ENCODE peak calls at places on chromosome 3, in four cellular contexts. V is breast epithelium, Y is HepG2, J is H1. G is an unnamed sample.

GRCh38 chr3:169071003-169071402 is 592.5 kb downstream of the MECOM start:
- DNase-seq in Y (no peak), J (no peak), V (no peak), G (no peak)

GRCh38 chr3:110743202-110743601 is 328.4 kb upstream of the NECTIN3 start:
- DNase-seq in Y (peak; percentile 83), J (no peak), V (no peak), G (no peak)

GRCh38 chr3:113783463-113783862 is 36.6 kb downstream of the ATP6V1A start:
- DNase-seq in Y (no peak), V (no peak), J (no peak), G (no peak)

GRCh38 chr3:115772951-115773350 is 149.6 kb downstream of the GAP43 start:
- DNase-seq in Y (no peak), J (no peak), V (no peak), G (no peak)

GRCh38 chr3:44132061-44132460 is 109.6 kb upstream of the TOPAZ1 start:
- DNase-seq in J (no peak), V (no peak), Y (no peak), G (no peak)

GRCh38 chr3:67381667-67382272 is 272.6 kb downstream of the SUCLG2 start:
- DNase-seq in J (no peak), V (no peak), Y (peak; percentile 10), G (no peak)

GRCh38 chr3:8445861-8446260 is 55.8 kb upstream of the LMCD1 start:
- DNase-seq in J (no peak), V (no peak), Y (no peak), G (no peak)

GRCh38 chr3:149830902-149831301 is 17.9 kb downstream of the RNF13 start:
- DNase-seq in J (no peak), V (no peak), Y (no peak), G (no peak)

GRCh38 chr3:192281207-192281880 is 446.0 kb downstream of the FGF12 start:
- DNase-seq in V (no peak), Y (no peak), J (no peak), G (no peak)

GRCh38 chr3:25916286-25916685 is 126.4 kb downstream of the OXSM start:
- DNase-seq in Y (no peak), V (no peak), J (no peak), G (no peak)

GRCh38 chr3:186217820-186218164 is 108.9 kb upstream of the ETV5 start:
- DNase-seq in Y (peak; percentile 76), J (no peak), V (no peak), G (no peak)

GRCh38 chr3:129936757-129937156 is 37.8 kb upstream of the TRH start:
- DNase-seq in V (no peak), J (no peak), Y (peak; percentile 85), G (no peak)

GRCh38 chr3:168801792-168802191 is 706.1 kb upstream of the GOLIM4 start:
- DNase-seq in Y (no peak), J (no peak), V (no peak), G (no peak)

GRCh38 chr3:170357176-170357919 is at the start of gene SKIL:
- DNase-seq in Y (peak; percentile 82), J (peak; percentile 91), V (peak; percentile 95), G (peak; percentile 61)
- TF ChIP-seq POLR2AphosphoS5 in Y (peak; percentile 36), J (peak; percentile 54), V (peak; percentile 73), G (peak; percentile 33)

DNA sequence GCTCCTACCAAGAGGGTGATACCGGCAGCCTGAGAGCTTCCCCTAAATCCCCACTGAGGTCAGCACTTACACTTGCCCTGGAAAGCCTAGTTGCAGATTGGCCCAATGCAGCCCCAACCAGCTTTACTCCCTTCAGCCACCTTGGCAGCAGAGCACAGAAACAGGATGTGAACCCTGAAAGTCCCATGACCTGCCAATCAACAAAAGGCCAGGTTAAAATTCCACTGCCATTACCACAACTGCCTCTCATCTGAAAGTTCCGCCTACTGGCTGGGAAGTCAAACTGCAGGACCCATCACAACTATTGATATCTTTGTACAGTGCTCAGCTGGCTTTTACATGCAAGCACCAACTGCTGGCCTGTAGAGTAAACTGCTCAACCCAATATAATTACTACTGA is 156.2 kb downstream of the ZMAT3 start:
- DNase-seq in Y (no peak), V (no peak), J (no peak), G (no peak)
- TF ChIP-seq POLR2AphosphoS5 in Y (no peak), V (no peak), J (no peak), G (no peak)

GRCh38 chr3:188884299-188885043 is 287.3 kb upstream of the TPRG1 start:
- DNase-seq in Y (no peak), V (no peak), J (no peak), G (no peak)
- TF ChIP-seq POLR2AphosphoS5 in Y (no peak), V (no peak), J (no peak), G (no peak)

GRCh38 chr3:4548356-4548755 is 55.2 kb downstream of the ITPR1 start:
- DNase-seq in J (no peak), V (no peak), Y (peak; percentile 80), G (no peak)

GRCh38 chr3:4548769-4549168 is 55.6 kb downstream of the ITPR1 start:
- DNase-seq in V (no peak), Y (no peak), J (no peak), G (no peak)

GRCh38 chr3:4547799-4548198 is 54.7 kb downstream of the ITPR1 start:
- DNase-seq in J (no peak), Y (no peak), V (no peak), G (no peak)

GRCh38 chr3:4550957-4551754 is 58.0 kb downstream of the ITPR1 start:
- DNase-seq in V (no peak), Y (no peak), J (no peak), G (no peak)

DNA sequence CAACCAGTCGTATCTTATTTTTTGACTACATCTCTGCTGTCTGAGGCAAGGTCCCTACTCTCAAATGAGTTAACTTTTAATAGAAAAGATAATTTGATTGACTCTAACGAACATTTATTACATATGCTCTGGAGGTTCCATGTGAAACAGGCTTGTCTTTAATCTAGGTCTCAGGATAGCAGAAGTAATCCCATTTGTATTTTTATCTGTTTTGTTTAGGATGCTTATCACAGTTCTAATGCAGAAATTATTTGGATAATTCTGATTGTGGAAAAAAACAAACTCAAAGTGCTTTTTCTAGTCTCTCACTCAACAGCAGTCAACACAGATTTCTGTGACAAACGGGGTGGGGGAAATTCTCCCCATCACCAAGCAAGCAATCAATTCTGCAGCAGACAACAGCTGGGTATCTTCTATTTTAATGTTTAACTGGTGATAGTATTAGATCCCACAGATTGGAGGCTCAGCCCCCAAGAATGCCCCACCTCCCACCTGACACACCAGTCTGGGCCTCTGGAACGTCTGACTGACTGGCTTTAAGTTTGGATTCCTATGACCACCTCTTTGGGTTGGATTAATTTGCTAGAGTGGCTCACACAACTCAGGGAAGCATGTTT is 58.8 kb downstream of the ITPR1 start:
- DNase-seq in Y (no peak), V (no peak), J (no peak), G (no peak)
- TF ChIP-seq POLR2AphosphoS5 in Y (no peak), V (no peak), J (no peak), G (no peak)

GRCh38 chr3:133475245-133476010 is 75.6 kb downstream of the BFSP2 start:
- DNase-seq in J (no peak), V (no peak), Y (no peak), G (peak; percentile 56)
- TF ChIP-seq POLR2AphosphoS5 in J (no peak), V (no peak), Y (no peak), G (no peak)

GRCh38 chr3:23959147-23959900 is 14.2 kb downstream of the NR1D2 start:
- DNase-seq in V (no peak), Y (peak; percentile 18), J (no peak), G (no peak)
- TF ChIP-seq POLR2AphosphoS5 in V (no peak), Y (no peak), J (no peak), G (no peak)

GRCh38 chr3:141399979-141400971 is 32.0 kb downstream of the ZBTB38 start:
- DNase-seq in J (no peak), Y (peak; percentile 97), V (no peak), G (no peak)

GRCh38 chr3:141402476-141403171 is 34.3 kb downstream of the ZBTB38 start:
- DNase-seq in V (peak; percentile 71), Y (peak; percentile 33), J (peak; percentile 77), G (no peak)

GRCh38 chr3:141401584-141402475 is 33.5 kb downstream of the ZBTB38 start:
- DNase-seq in V (no peak), Y (no peak), J (peak; percentile 69), G (peak; percentile 61)

GRCh38 chr3:141399200-141399599 is 30.9 kb downstream of the ZBTB38 start:
- DNase-seq in J (no peak), V (no peak), Y (no peak), G (no peak)

GRCh38 chr3:141401095-141401494 is 32.8 kb downstream of the ZBTB38 start:
- DNase-seq in Y (no peak), V (no peak), J (no peak), G (no peak)
- TF ChIP-seq POLR2AphosphoS5 in Y (no peak), V (no peak), J (no peak), G (no peak)

GRCh38 chr3:157355276-157355675 is 81.4 kb upstream of the PTX3 start:
- DNase-seq in J (no peak), Y (no peak), V (no peak), G (no peak)

GRCh38 chr3:157353657-157354056 is 83.0 kb upstream of the PTX3 start:
- DNase-seq in Y (no peak), J (no peak), V (no peak), G (no peak)

GRCh38 chr3:157354254-157354653 is 82.4 kb upstream of the PTX3 start:
- DNase-seq in J (no peak), Y (no peak), V (no peak), G (no peak)

GRCh38 chr3:157354722-157355121 is 81.9 kb upstream of the PTX3 start:
- DNase-seq in Y (no peak), J (peak; percentile 67), V (no peak), G (no peak)

DNA sequence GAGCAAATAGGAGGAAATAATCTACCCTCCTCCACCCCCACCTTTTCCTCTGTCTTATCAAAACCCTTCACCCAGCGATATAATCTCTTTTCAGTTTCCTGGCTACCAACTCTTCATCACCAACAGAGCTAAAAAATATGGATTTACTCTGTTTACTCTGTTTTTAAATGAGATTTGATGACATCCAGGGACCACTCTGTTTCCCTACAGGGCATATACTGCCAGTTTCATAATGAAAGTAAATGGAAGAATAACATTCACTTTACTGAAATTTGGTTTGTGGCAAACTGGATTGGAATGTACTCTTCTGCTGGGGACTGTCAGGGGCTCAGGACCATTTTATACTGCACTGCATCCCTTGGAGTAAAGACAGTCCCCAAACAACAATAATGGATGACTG is 80.1 kb upstream of the PTX3 start:
- DNase-seq in J (no peak), Y (no peak), V (no peak), G (no peak)
- TF ChIP-seq POLR2AphosphoS5 in J (no peak), Y (no peak), V (no peak), G (no peak)

DNA sequence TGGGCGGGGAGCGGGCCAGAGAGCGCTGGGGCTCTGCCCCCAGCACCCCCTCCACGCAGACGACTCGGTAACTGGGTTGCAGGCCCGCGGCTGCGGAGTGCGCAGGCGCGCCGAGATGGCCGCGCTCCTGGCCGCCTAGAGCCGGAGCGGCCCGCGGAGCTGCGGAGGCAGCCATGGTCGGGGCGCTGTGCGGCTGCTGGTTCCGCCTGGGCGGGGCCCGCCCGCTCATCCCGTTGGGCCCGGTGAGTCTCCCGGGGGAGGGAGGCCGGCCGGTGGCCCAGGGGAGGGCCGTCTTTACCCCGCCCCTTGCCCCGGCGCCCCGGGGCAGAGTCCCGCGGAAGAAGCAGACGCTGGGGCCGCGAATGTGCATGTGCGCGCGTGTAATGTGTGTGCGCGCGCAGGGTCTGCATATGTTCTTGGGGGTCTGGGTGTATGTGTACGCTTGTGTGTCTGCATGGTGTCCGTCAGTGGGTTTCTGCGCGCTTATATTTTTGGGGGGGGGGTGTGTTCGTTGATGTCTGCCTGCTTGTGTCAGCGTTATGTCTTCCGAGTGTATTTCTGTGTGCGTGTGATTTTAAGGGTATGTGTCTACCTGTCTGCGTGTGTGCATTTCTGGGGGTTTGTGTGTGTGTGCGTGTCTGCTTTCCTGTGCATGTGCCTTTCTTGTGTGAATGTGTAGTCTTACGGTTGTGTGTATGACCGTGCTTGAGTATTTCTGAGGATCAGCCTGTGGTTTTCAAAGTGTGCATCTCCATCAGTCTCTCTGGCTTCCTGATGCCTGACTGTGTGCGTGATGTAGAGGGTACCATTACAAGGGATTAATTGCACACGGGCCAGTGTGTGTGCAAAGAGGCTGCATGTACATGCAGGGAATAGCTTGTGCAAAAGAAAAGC is at the start of gene ABHD14A:
- DNase-seq in J (peak; percentile 82), Y (peak; percentile 37), V (peak; percentile 70), G (peak; percentile 93)
- TF ChIP-seq POLR2AphosphoS5 in J (no peak), Y (peak; percentile 65), V (no peak), G (no peak)

G was measured in GM12891.